ENCODE peak calls at places on chromosomes 16 and 17, in four cellular contexts. J is AG09309, B is heart right ventricle, N is bronchial epithelial cell. X is an unnamed sample.

GRCh38 chr17:15742051-15742795 is 10.1 kb downstream of the TBC1D26 start:
- DNase-seq in N (no peak), B (no peak), J (no peak), X (no peak)

GRCh38 chr17:7016406-7016805 is 4.0 kb downstream of the RNASEK start:
- DNase-seq in J (no peak), N (no peak), B (no peak), X (no peak)

GRCh38 chr16:88616320-88616719 is 22.1 kb upstream of the IL17C start:
- DNase-seq in J (no peak), N (peak; percentile 67), B (no peak), X (no peak)

GRCh38 chr17:17345294-17345597 is 42.1 kb downstream of the NT5M start:
- DNase-seq in N (no peak), B (no peak), J (no peak), X (no peak)

GRCh38 chr16:73878616-73879015 is 418.0 kb upstream of the PSMD7 start:
- DNase-seq in J (peak; percentile 68), N (peak; percentile 76), B (no peak), X (peak; percentile 49)

GRCh38 chr17:13638855-13639458 is 37.2 kb upstream of the HS3ST3A1 start:
- DNase-seq in J (no peak), B (no peak), N (peak; percentile 57), X (peak; percentile 11)

GRCh38 chr17:10033449-10033848 is 128.4 kb upstream of the RCVRN start:
- DNase-seq in N (no peak), J (no peak), B (no peak), X (no peak)

GRCh38 chr16:58236231-58236690 is 38.4 kb upstream of the CSNK2A2 start:
- DNase-seq in B (peak; percentile 52), J (no peak), N (peak; percentile 68), X (no peak)

GRCh38 chr16:88077328-88078108 is 126.3 kb downstream of the BANP start:
- DNase-seq in B (no peak), J (no peak), N (no peak), X (no peak)

GRCh38 chr16:51402785-51403184 is 251.7 kb upstream of the SALL1 start:
- DNase-seq in N (no peak), J (no peak), B (no peak), X (no peak)

GRCh38 chr17:76054112-76054476 is 18.2 kb downstream of the SRP68 start:
- DNase-seq in N (peak; percentile 95), J (no peak), B (no peak), X (no peak)

GRCh38 chr17:58587713-58588117 is 73.3 kb upstream of the MTMR4 start:
- DNase-seq in N (peak; percentile 46), J (no peak), B (peak; percentile 39), X (no peak)

GRCh38 chr17:58595194-58595792 is 80.9 kb upstream of the MTMR4 start:
- DNase-seq in N (no peak), B (no peak), J (no peak), X (no peak)

GRCh38 chr17:58593121-58593520 is 78.7 kb upstream of the MTMR4 start:
- DNase-seq in N (no peak), B (no peak), J (no peak), X (no peak)

GRCh38 chr17:58590377-58590776 is 75.9 kb upstream of the MTMR4 start:
- DNase-seq in B (no peak), J (no peak), N (no peak), X (no peak)

GRCh38 chr17:58591455-58591854 is 77.0 kb upstream of the MTMR4 start:
- DNase-seq in J (no peak), N (no peak), B (no peak), X (no peak)
- TF ChIP-seq CTCF in J (no peak), N (no peak), B (no peak), X (no peak)

GRCh38 chr17:82913304-82914043 is 73.7 kb upstream of the ZNF750 start:
- DNase-seq in N (no peak), J (no peak), B (no peak), X (no peak)
- TF ChIP-seq CTCF in N (peak; percentile 50), J (no peak), B (no peak), X (no peak)

DNA sequence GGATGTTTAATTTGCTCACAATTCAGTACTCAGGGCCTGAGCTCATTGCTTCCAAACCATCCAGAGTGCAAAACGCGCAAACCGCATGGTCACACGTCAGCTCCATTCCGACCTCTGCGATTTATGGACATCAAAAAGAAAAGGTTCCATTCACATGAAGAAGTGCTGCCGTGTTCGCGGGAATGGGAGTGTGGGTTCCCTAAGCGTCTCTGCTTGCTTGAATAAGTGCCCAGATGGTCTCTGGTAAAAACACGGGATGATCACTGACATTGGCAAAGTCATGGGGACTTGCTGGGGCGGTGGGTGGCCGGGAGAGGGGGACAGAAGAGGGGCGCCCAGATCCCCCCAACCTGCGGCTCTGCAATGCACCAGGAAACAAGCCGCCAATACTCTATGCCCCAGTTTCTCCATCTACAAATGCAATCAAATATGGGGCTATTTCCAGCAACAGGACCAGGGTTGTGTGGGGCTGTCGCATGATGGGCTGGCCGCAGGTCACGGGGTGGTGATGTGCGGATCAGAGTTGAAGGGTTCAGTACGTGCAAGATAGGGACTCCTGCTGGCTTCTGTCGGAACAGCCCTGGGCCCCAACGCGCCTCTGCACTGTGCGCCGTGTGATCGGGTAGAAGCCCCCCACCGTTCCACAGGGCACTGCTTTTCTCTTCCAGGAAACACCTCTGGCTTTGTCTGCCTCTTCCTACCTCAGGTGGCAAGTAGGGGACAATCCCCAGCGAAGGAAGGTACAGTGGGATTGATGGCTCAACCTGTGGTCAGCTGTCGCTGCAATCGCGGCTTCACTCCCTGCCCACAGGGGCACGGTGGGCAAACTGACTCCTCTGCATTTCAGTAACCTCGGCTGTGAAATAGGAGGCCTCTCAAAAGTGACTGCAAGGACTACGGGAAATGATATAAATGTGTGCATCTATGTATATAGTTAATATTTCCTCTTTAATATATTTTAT is 11.2 kb downstream of the FOXF1 start:
- DNase-seq in B (no peak), N (no peak), J (no peak), X (no peak)
- TF ChIP-seq CTCF in B (no peak), N (no peak), J (no peak), X (no peak)

GRCh38 chr16:20004931-20005330 is 68.8 kb downstream of the GPR139 start:
- DNase-seq in B (no peak), N (no peak), J (no peak), X (no peak)
- TF ChIP-seq CTCF in B (no peak), N (no peak), J (no peak), X (no peak)

GRCh38 chr16:86050591-86051375 is 151.8 kb downstream of the IRF8 start:
- DNase-seq in N (no peak), J (no peak), B (no peak), X (no peak)

GRCh38 chr16:86049641-86050040 is 150.7 kb downstream of the IRF8 start:
- DNase-seq in J (no peak), N (no peak), B (no peak), X (no peak)

GRCh38 chr16:86050111-86050510 is 151.1 kb downstream of the IRF8 start:
- DNase-seq in J (no peak), N (no peak), B (no peak), X (no peak)

GRCh38 chr16:86048221-86048620 is 149.3 kb downstream of the IRF8 start:
- DNase-seq in N (no peak), B (no peak), J (no peak), X (no peak)

DNA sequence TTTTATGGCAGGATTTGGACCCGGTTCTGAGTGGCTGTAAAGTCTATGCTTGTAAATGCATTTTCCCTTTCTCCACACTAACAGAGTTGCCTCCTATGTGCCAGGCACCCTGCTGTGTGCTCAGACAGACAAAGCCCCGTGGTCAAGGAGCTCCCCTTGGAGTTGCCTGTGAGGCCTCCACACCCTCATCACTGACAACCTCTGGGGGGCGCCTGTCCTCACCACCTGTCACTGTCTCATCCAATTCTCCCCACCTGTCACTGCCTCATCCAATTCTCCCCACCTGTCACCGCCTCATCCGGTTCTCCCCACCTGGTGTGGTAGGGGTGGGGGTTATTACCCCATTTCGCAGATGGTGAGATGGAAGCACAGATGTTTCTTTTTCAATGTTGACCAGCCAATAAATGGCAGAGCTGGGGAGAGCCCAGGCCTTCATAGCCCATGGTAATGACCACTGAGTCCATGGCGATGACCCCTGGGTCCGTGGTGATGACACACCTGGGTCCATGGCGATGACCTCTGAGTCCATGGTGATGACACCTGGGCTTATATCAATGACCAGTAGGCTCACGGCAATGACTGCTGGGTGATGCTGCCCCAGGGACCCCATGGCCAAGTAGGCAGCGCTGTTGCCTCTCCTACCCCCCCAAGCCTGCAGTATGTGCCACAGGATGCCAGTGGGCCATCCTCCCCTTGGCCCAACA is 150.1 kb downstream of the IRF8 start:
- DNase-seq in N (no peak), B (no peak), J (no peak), X (no peak)
- TF ChIP-seq CTCF in N (no peak), B (no peak), J (no peak), X (no peak)

GRCh38 chr17:78828470-78829185 is 12.0 kb downstream of the USP36 start:
- DNase-seq in J (no peak), N (peak; percentile 64), B (no peak), X (no peak)
- TF ChIP-seq CTCF in J (peak; percentile 68), N (peak; percentile 54), B (no peak), X (peak; percentile 28)